ENCODE peak calls at places on chromosomes 2 and 18, in seven cellular contexts. D, I, Z, M, G, U and L are unnamed samples.

GRCh38 chr2:138020432-138020831 is 56.2 kb downstream of the HNMT start:
- DNase-seq in D (no peak), I (no peak), Z (no peak), M (no peak), G (no peak), U (no peak), L (no peak)

GRCh38 chr2:142629193-142629592 is 248.3 kb upstream of the KYNU start:
- DNase-seq in D (no peak), I (no peak), Z (no peak), M (no peak), G (no peak), U (no peak), L (no peak)

GRCh38 chr18:8050616-8051314 is 483.6 kb downstream of the PTPRM start:
- DNase-seq in D (no peak), I (no peak), Z (no peak), M (no peak), G (no peak), U (no peak), L (no peak)

GRCh38 chr2:235000426-235001236 is 48.8 kb downstream of the SH3BP4 start:
- DNase-seq in D (no peak), I (no peak), Z (no peak), M (no peak), G (no peak), U (no peak), L (no peak)

GRCh38 chr2:20448246-20449046 is 1.6 kb downstream of the RHOB start:
- DNase-seq in D (no peak), I (no peak), Z (no peak), M (no peak), G (no peak), U (no peak), L (no peak)

GRCh38 chr2:173448938-173449471 is 94.3 kb downstream of the CDCA7 start:
- DNase-seq in D (peak), I (peak), Z (peak), M (no peak), G (peak), U (peak), L (peak)

GRCh38 chr2:161246301-161246700 is 61.9 kb upstream of the PSMD14 start:
- DNase-seq in D (no peak), I (no peak), Z (no peak), M (no peak), G (no peak), U (no peak), L (no peak)

GRCh38 chr2:68992933-68993332 is 18.5 kb downstream of the GKN1 start:
- DNase-seq in D (no peak), I (no peak), Z (no peak), M (no peak), G (no peak), U (no peak), L (no peak)

GRCh38 chr2:241129086-241129871 is 20.0 kb downstream of the PASK start:
- DNase-seq in D (no peak), I (no peak), Z (no peak), M (no peak), G (no peak), U (no peak), L (no peak)

GRCh38 chr2:215917953-215918620 is 95.3 kb downstream of the MREG start:
- DNase-seq in D (no peak), I (no peak), Z (no peak), M (no peak), G (no peak), U (no peak), L (no peak)

GRCh38 chr2:152627010-152627957 is 90.0 kb downstream of the PRPF40A start:
- DNase-seq in D (no peak), I (no peak), Z (no peak), M (no peak), G (no peak), U (no peak), L (no peak)

GRCh38 chr2:94977826-94978225 is 47.7 kb upstream of the MAL start:
- DNase-seq in D (no peak), I (no peak), Z (no peak), M (no peak), G (no peak), U (no peak), L (no peak)

GRCh38 chr2:1766400-1766799 is 22.1 kb upstream of the PXDN start:
- DNase-seq in D (no peak), I (no peak), Z (no peak), M (no peak), G (no peak), U (no peak), L (no peak)

GRCh38 chr2:39451954-39452353 is 14.9 kb upstream of the MAP4K3 start:
- DNase-seq in D (no peak), I (no peak), Z (no peak), M (no peak), G (no peak), U (no peak), L (no peak)

GRCh38 chr2:13901526-13901925 is 731.0 kb upstream of the LRATD1 start:
- DNase-seq in D (no peak), I (no peak), Z (no peak), M (no peak), G (no peak), U (no peak), L (no peak)

GRCh38 chr2:28695245-28695647 is 56.4 kb upstream of the PPP1CB start:
- DNase-seq in D (no peak), I (no peak), Z (no peak), M (no peak), G (no peak), U (no peak), L (no peak)

GRCh38 chr2:9488583-9489547 is 14.5 kb downstream of the IAH1 start:
- DNase-seq in D (no peak), I (no peak), Z (no peak), M (no peak), G (no peak), U (no peak), L (no peak)

GRCh38 chr2:224946911-224947310 is 95.4 kb downstream of the DOCK10 start:
- DNase-seq in D (no peak), I (no peak), Z (no peak), M (no peak), G (peak), U (no peak), L (no peak)

GRCh38 chr2:224009605-224010330 is 29.3 kb downstream of the SERPINE2 start:
- DNase-seq in D (no peak), I (no peak), Z (no peak), M (no peak), G (no peak), U (no peak), L (no peak)

GRCh38 chr18:41996020-41996419 is 41.0 kb downstream of the PIK3C3 start:
- DNase-seq in D (no peak), I (no peak), Z (no peak), M (no peak), G (no peak), U (no peak), L (no peak)

GRCh38 chr18:11149441-11150270 is at the start of gene PIEZO2:
- DNase-seq in D (peak), I (no peak), Z (no peak), M (no peak), G (no peak), U (no peak), L (no peak)

GRCh38 chr2:121456325-121456724 is 74.4 kb upstream of the RNU4ATAC start:
- DNase-seq in D (no peak), I (no peak), Z (no peak), M (no peak), G (no peak), U (no peak), L (no peak)

GRCh38 chr2:223041527-223042109 is 10.4 kb upstream of the KCNE4 start:
- DNase-seq in D (peak), I (no peak), Z (peak), M (no peak), G (peak), U (no peak), L (no peak)

GRCh38 chr2:166803314-166803986 is 84.8 kb upstream of the XIRP2 start:
- DNase-seq in D (no peak), I (no peak), Z (no peak), M (no peak), G (no peak), U (no peak), L (no peak)

GRCh38 chr18:59885579-59886163 is 14.1 kb upstream of the PMAIP1 start:
- DNase-seq in D (no peak), I (no peak), Z (no peak), M (no peak), G (peak), U (no peak), L (no peak)

GRCh38 chr18:74351354-74351753 is 35.7 kb downstream of the C18orf63 start:
- DNase-seq in D (no peak), I (no peak), Z (peak), M (no peak), G (no peak), U (no peak), L (no peak)

GRCh38 chr2:84959045-84959493 is 11.9 kb upstream of the KCMF1 start:
- DNase-seq in D (no peak), I (no peak), Z (no peak), M (no peak), G (no peak), U (no peak), L (no peak)